ENCODE peak calls at places on chromosome X, in six cellular contexts. A is left ventricle myocardium inferior, C is lower lobe of right lung, F is spleen, H is endodermal cell, I is IMR-90. J is an unnamed sample.

GRCh38 chrX:136747003-136747986 is 33.4 kb downstream of the ARHGEF6 start:
- DNase-seq in C (no peak), A (no peak), H (no peak), F (no peak), I (no peak), J (no peak)

GRCh38 chrX:47958943-47959342 is 44.8 kb downstream of the ZNF182 start:
- DNase-seq in C (no peak), A (no peak), F (no peak), I (no peak), H (peak), J (no peak)

GRCh38 chrX:18210470-18210869 is 10.2 kb downstream of the BEND2 start:
- DNase-seq in H (no peak), A (no peak), F (no peak), C (no peak), I (peak), J (peak)

GRCh38 chrX:133337250-133337649 is 78.0 kb downstream of the GPC4 start:
- DNase-seq in C (no peak), H (no peak), A (no peak), I (no peak), F (no peak), J (no peak)

GRCh38 chrX:44012484-44013096 is 39.4 kb upstream of the NDP start:
- DNase-seq in F (peak), I (peak), C (peak), A (peak), H (no peak), J (peak)

GRCh38 chrX:78333521-78333920 is 6.1 kb upstream of the CYSLTR1 start:
- DNase-seq in I (no peak), A (no peak), H (no peak), C (no peak), F (no peak), J (no peak)

GRCh38 chrX:71873459-71873833 is 37.2 kb upstream of the NHSL2 start:
- DNase-seq in F (no peak), C (no peak), I (no peak), H (peak), A (no peak), J (no peak)

GRCh38 chrX:9211269-9211668 is 177.3 kb upstream of the FAM9B start:
- DNase-seq in A (no peak), H (no peak), I (no peak), F (no peak), C (no peak), J (no peak)

GRCh38 chrX:7145454-7145853 is 2.1 kb upstream of the STS start:
- DNase-seq in C (no peak), A (no peak), H (no peak), F (no peak), I (peak), J (peak)

GRCh38 chrX:826026-826425 is 195.4 kb downstream of the SHOX start:
- DNase-seq in H (no peak), I (no peak), F (no peak), A (no peak), C (no peak), J (peak)

GRCh38 chrX:829145-829544 is 198.6 kb downstream of the SHOX start:
- DNase-seq in A (no peak), C (no peak), F (no peak), H (no peak), I (no peak), J (no peak)

GRCh38 chrX:830532-830931 is 199.9 kb downstream of the SHOX start:
- DNase-seq in F (no peak), H (no peak), C (no peak), A (no peak), I (no peak), J (no peak)

GRCh38 chrX:821311-822178 is 191.0 kb downstream of the SHOX start:
- DNase-seq in I (no peak), F (no peak), H (no peak), A (no peak), C (no peak), J (no peak)

GRCh38 chrX:826448-826847 is 195.9 kb downstream of the SHOX start:
- DNase-seq in I (no peak), A (no peak), H (no peak), F (no peak), C (no peak), J (no peak)
- H3K4me3 ChIP-seq in I (no peak), A (no peak), H (no peak), F (no peak), C (no peak), J (no peak)

DNA sequence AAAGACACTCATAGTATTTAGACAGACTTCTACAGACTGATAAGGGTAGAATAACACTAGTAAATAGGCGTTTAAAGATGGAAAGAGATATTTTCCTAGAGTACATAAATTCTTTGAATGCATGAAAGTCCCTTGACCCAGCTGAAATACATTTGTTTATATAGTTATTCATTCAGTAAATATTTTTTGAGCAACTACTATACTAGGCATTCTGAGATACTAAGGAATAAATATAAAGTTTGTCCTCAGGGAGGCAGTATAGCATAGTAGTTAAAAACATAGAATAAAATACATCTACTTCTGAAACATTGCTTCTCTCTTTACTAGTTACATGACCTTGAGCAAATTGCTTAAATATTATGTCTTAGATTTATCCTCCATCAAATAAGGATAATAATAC is 27.4 kb downstream of the HMGN5 start:
- DNase-seq in A (no peak), I (peak), F (no peak), C (no peak), H (no peak), J (peak)
- TF ChIP-seq CTCF in A (peak), I (peak), F (no peak), C (peak), H (peak), J (peak)

GRCh38 chrX:120015145-120016067 is 62.1 kb downstream of the RHOXF2B start:
- DNase-seq in A (no peak), H (peak), I (no peak), C (peak), F (no peak), J (no peak)

GRCh38 chrX:120016068-120016441 is 61.4 kb downstream of the RHOXF2B start:
- DNase-seq in C (no peak), A (no peak), F (no peak), I (no peak), H (no peak), J (no peak)

GRCh38 chrX:120020305-120020704 is 57.2 kb downstream of the RHOXF2B start:
- DNase-seq in I (no peak), H (no peak), C (no peak), F (no peak), A (no peak), J (no peak)

DNA sequence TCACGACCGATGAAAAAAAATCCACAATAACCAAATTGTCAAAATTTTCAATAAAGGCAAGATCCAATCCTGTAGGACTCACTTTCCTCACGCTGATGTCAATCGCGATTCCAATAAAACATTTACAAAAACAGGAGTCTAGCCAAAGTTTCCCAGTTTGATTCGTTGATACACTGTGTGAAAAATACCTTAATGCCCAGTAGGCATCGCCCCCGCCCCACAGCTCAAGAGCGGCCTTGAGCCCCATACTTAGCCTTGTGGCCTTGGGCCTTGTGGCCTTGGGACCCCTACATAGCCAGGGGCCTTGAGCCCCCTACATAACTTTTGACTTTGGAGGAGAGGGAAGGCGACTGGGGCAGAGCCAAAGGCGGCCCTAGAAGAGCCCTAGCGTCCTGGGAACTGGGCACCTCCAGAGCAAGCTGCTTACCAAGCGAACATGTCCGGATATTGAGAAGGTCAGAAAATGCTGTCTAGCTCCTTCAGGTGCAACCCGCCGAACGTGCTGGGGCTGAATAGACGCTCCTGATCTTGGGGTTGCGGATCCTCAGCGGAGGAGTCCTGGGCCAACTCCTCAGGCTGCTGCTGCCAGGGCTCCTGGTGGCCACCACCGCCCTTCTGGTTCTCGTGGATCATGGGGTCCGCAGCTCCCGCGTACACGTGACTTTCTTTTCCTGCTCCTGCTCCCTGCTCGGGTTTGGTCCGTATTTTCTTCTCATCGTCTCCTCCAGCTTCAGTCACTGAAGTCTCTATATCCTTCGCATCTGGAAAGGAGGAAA is 62.9 kb downstream of the RHOXF2B start:
- DNase-seq in F (no peak), I (no peak), H (peak), C (no peak), A (no peak), J (no peak)
- H3K4me3 ChIP-seq in F (peak), I (no peak), H (peak), C (peak), A (peak), J (no peak)

DNA sequence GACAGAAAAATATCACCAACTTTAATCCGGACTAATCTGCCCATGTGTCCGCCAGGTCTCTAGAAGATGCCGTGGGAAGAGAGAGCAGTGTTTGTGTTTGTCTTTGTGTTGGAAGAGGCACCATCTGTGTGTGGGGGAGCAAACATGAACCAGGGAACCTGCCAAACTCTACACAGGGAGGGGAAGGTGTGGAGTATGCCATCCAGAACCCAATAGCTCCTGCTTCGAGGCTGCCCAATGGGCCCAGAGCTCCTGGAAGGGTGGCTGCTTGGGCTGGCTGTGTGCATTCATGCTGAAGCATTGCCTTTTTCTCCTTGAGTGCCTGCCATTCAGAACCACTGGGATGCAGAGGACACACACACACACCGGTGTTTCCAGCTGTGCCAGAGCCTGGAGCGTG is 536.2 kb downstream of the MID1IP1 start:
- DNase-seq in A (no peak), H (no peak), F (no peak), I (no peak), C (no peak), J (no peak)
- TF ChIP-seq CTCF in A (no peak), H (no peak), F (no peak), I (no peak), C (no peak), J (no peak)

GRCh38 chrX:40003982-40004535 is 93.7 kb downstream of the BCOR start:
- DNase-seq in A (no peak), F (no peak), H (peak), C (no peak), I (no peak), J (no peak)

GRCh38 chrX:40003071-40003981 is 94.4 kb downstream of the BCOR start:
- DNase-seq in I (peak), A (no peak), H (peak), C (no peak), F (no peak), J (no peak)

GRCh38 chrX:40005290-40006011 is 92.3 kb downstream of the BCOR start:
- DNase-seq in H (peak), C (no peak), A (peak), I (no peak), F (peak), J (no peak)

GRCh38 chrX:40006025-40007017 is 91.4 kb downstream of the BCOR start:
- DNase-seq in A (peak), F (peak), I (no peak), C (peak), H (peak), J (no peak)

DNA sequence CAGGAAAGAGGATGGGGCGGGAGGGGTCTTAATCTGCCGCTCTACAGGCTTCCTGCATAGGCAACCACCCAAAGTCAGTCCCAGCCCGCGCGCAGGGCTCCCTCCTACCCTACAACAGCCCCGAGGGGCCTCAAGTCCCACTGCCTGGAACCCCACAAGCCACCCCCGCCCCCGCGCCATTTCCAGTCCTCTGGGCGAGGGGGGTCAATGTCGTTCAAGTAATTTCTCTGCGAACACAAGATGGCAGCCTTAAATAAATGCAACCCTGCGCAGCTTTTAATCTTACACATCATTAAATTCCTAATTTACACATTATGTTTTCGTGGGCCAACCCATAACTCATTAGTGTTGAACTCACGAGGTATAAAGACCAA is 92.9 kb downstream of the BCOR start:
- DNase-seq in C (no peak), I (no peak), H (peak), F (peak), A (no peak), J (no peak)
- H3K4me3 ChIP-seq in C (no peak), I (no peak), H (peak), F (peak), A (peak), J (no peak)

GRCh38 chrX:153573999-153574398 is 24.9 kb downstream of the CCNQ start:
- DNase-seq in H (peak), I (no peak), C (no peak), F (no peak), A (no peak), J (no peak)

GRCh38 chrX:153578200-153578835 is 20.6 kb downstream of the CCNQ start:
- DNase-seq in C (no peak), F (no peak), I (no peak), A (no peak), H (peak), J (no peak)

GRCh38 chrX:153580700-153581386 is 18.1 kb downstream of the CCNQ start:
- DNase-seq in C (no peak), H (peak), I (no peak), F (no peak), A (no peak), J (no peak)

GRCh38 chrX:153576239-153576870 is 22.6 kb downstream of the CCNQ start:
- DNase-seq in H (no peak), F (no peak), A (no peak), I (no peak), C (no peak), J (no peak)

GRCh38 chrX:153576961-153577360 is 22.0 kb downstream of the CCNQ start:
- DNase-seq in C (no peak), F (no peak), A (no peak), I (no peak), H (no peak), J (no peak)
- TF ChIP-seq CTCF in C (no peak), F (no peak), A (no peak), I (no peak), H (no peak), J (no peak)

J was measured in AG10803.